ENCODE peak calls at places on chromosome 12, in six cellular contexts. C is mesothelial cell of epicardium, L is Peyer's patch, G is cardiac muscle cell, N is BE2C, Z is cardiac fibroblast. H is an unnamed sample.

GRCh38 chr12:31951008-31951407 is 8.2 kb upstream of the RESF1 start:
- DNase-seq in Z (no peak), L (peak; percentile 17), N (no peak), G (no peak), C (no peak), H (no peak)

GRCh38 chr12:4434721-4435425 is 10.7 kb downstream of the FGF6 start:
- DNase-seq in G (no peak), Z (no peak), L (peak; percentile 38), C (no peak), N (no peak), H (no peak)

GRCh38 chr12:18320036-18320617 is 58.8 kb downstream of the PIK3C2G start:
- DNase-seq in N (peak; percentile 31), G (peak; percentile 81), L (peak; percentile 56), Z (peak; percentile 83), C (no peak), H (peak; percentile 92)

GRCh38 chr12:95169368-95169767 is 47.9 kb downstream of the FGD6 start:
- DNase-seq in G (no peak), C (no peak), N (no peak), Z (peak; percentile 67), L (peak; percentile 69), H (peak; percentile 73)

GRCh38 chr12:124179936-124180605 is 114.8 kb upstream of the RFLNA start:
- DNase-seq in L (no peak), G (no peak), N (peak; percentile 1), C (no peak), Z (no peak), H (no peak)

GRCh38 chr12:66011731-66012130 is 118.8 kb downstream of the LLPH start:
- DNase-seq in Z (peak; percentile 54), N (no peak), L (no peak), C (no peak), G (no peak), H (peak; percentile 68)

GRCh38 chr12:20601668-20602280 is 93.4 kb upstream of the SLCO1C1 start:
- DNase-seq in N (no peak), G (peak; percentile 50), C (no peak), L (no peak), Z (peak; percentile 81), H (peak; percentile 80)

GRCh38 chr12:46557539-46558373 is 185.2 kb upstream of the SLC38A2 start:
- DNase-seq in C (no peak), L (no peak), G (no peak), Z (peak; percentile 29), N (no peak), H (no peak)

GRCh38 chr12:12999276-12999958 is 648 bp downstream of the HEBP1 start:
- DNase-seq in G (peak; percentile 44), Z (peak; percentile 27), N (no peak), L (peak; percentile 75), C (peak; percentile 63), H (peak; percentile 32)

GRCh38 chr12:93163260-93164036 is 214.3 kb upstream of the NUDT4 start:
- DNase-seq in N (no peak), C (no peak), G (no peak), Z (no peak), L (no peak), H (no peak)

GRCh38 chr12:116201908-116202307 is 75.6 kb downstream of the MED13L start:
- DNase-seq in L (no peak), N (no peak), Z (no peak), C (no peak), G (no peak), H (no peak)

GRCh38 chr12:51326762-51327439 is 2.9 kb upstream of the BIN2 start:
- DNase-seq in N (no peak), L (peak; percentile 52), C (no peak), Z (peak; percentile 91), G (no peak), H (peak; percentile 92)

GRCh38 chr12:65891219-65891618 is 66.9 kb downstream of the HMGA2 start:
- DNase-seq in Z (no peak), N (no peak), L (no peak), C (no peak), G (no peak), H (peak; percentile 47)

GRCh38 chr12:21769311-21769710 is 5.2 kb downstream of the KCNJ8 start:
- DNase-seq in C (no peak), G (no peak), L (no peak), N (no peak), Z (no peak), H (no peak)

GRCh38 chr12:104643921-104644669 is 187.3 kb downstream of the CHST11 start:
- DNase-seq in L (peak; percentile 65), C (no peak), Z (no peak), N (peak; percentile 61), G (no peak), H (peak; percentile 16)

GRCh38 chr12:8951744-8952143 is 2.3 kb upstream of the M6PR start:
- DNase-seq in G (no peak), C (no peak), L (no peak), N (no peak), Z (no peak), H (no peak)

GRCh38 chr12:2256453-2256852 is 203.7 kb downstream of the CACNA1C start:
- DNase-seq in L (no peak), Z (peak; percentile 70), G (no peak), N (no peak), C (no peak), H (peak; percentile 42)

GRCh38 chr12:26226629-26227375 is 31.4 kb downstream of the SSPN start:
- DNase-seq in L (peak; percentile 52), N (peak; percentile 57), G (peak; percentile 55), Z (no peak), C (peak; percentile 44), H (no peak)

GRCh38 chr12:4133636-4134433 is 139.7 kb upstream of the CCND2 start:
- DNase-seq in L (no peak), Z (no peak), N (no peak), C (no peak), G (no peak), H (no peak)

GRCh38 chr12:109717390-109718357 is 4.0 kb downstream of the FAM222A start:
- DNase-seq in N (peak; percentile 44), L (no peak), Z (no peak), G (no peak), C (no peak), H (no peak)

GRCh38 chr12:86376052-86376451 is 119.9 kb upstream of the MGAT4C start:
- DNase-seq in C (no peak), L (no peak), G (peak; percentile 24), Z (peak; percentile 7), N (peak; percentile 78), H (no peak)

GRCh38 chr12:44930972-44931600 is 55.0 kb upstream of the NELL2 start:
- DNase-seq in Z (peak; percentile 81), N (no peak), C (no peak), G (peak; percentile 89), L (no peak), H (peak; percentile 82)
- TF ChIP-seq CTCF in Z (peak; percentile 10), N (peak; percentile 43), C (peak; percentile 89), G (peak; percentile 36), L (peak; percentile 41), H (peak; percentile 35)

GRCh38 chr12:57592551-57593165 is 1.7 kb downstream of the PIP4K2C start:
- DNase-seq in Z (no peak), N (no peak), C (no peak), L (no peak), G (no peak), H (no peak)

GRCh38 chr12:57591567-57592325 is 754 bp downstream of the PIP4K2C start:
- DNase-seq in G (peak; percentile 36), Z (peak; percentile 29), L (no peak), N (peak; percentile 45), C (peak; percentile 50), H (peak; percentile 17)

GRCh38 chr12:57590536-57590891 is 478 bp upstream of the PIP4K2C start:
- DNase-seq in N (no peak), L (no peak), G (no peak), Z (no peak), C (no peak), H (no peak)

GRCh38 chr12:57593187-57593586 is 2.2 kb downstream of the PIP4K2C start:
- DNase-seq in C (no peak), N (no peak), G (no peak), L (no peak), Z (no peak), H (no peak)

GRCh38 chr12:57590892-57591566 is at the start of gene PIP4K2C:
- DNase-seq in G (peak; percentile 87), C (peak; percentile 83), L (peak; percentile 94), Z (peak; percentile 56), N (peak; percentile 73), H (peak; percentile 36)
- TF ChIP-seq CTCF in G (no peak), C (no peak), L (no peak), Z (no peak), N (no peak), H (no peak)

DNA sequence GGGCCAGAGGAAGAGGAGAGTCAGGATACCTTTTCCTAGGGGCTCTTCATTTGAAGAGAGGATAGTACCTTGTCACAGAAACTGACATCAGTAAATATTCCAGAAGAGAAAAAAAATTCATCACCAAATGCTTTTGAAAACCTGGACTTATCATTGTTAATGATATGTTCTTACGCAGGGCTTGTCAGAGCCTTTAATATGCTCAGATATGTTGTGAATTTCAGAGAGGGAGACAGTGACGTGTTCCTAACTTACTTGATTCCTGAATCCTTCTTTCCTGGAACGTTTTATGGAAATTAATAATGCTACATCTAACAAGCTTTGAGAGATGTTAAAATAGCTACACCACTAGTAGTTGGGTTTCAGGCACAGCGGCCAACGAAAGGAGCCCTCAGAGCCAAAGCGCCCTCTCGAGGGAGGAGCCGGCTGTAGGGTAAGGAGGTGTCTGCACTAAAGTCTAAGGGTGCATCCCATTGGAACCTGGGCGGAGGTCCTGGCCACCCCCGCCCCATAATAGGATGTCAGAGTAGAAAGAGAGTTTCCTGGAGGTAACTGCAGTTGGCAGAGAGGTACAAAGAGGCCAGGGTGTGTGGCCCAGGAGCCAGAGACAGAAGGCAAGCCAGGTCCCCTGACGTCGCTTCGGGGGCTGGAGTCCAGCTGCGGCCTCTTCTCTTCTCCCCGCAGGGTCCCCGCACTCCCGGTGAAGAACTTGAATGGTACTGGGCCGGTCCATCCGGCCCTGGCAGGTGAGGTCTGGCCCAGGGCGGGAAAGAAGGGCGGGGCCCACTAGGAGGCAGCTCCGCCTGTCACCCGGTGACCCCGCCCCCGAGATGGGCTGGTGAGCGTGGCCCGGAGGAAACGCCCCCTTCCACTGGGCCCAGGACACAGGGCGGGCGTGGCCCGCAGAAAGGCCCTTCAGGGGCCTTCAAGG is 36.2 kb downstream of the DTX1 start:
- DNase-seq in Z (no peak), C (no peak), G (peak; percentile 42), L (peak; percentile 77), N (no peak), H (no peak)
- TF ChIP-seq CTCF in Z (peak; percentile 15), C (no peak), G (peak; percentile 35), L (no peak), N (peak; percentile 3), H (peak; percentile 22)

DNA sequence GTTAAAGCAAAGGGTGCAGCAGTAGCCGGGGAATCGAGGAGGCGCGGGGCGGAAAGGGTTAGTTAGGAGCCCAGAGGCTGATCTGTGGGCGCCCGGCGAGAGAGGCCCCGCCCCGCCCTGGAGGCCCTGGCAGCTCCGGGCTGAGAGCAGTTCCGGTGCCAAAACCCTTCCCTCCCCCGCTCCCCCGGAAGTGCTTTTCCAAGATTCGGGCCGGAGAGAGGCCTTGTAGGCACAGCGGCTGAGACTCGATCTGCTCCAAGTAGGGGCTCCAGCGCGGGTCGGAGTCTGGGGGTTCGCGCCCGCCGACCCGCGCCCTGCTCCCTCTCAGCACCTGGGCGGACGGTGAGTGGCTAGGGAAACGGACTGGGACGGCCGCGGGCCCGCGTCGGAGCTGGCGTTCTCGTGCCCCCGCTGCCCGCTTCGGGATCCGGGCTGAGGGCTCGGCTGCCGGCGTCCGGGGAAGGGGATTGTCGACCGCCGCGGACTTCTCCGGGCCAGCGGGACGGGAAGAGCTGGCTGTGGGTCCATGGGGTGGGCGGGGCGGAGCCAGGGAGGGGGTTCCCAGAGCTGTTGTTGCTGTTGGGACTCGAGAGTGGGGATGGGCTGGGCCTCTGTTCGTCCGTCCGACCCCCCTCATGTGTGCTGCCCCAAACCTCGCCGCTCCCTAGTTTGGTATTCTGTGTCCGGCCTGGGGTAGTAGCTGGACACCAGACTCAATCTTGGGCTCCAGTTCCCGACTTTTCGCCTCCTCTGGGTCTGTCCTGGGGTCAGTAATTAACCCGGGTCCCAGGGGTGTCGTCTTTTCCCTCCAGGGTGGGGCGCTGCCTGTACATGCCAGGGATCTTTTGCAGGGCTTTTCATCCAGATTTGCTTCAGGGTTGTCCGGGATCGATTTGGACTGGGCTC is at the start of gene FRS2:
- DNase-seq in C (peak; percentile 90), L (peak; percentile 95), Z (peak; percentile 94), N (peak; percentile 94), G (peak; percentile 95), H (peak; percentile 92)
- TF ChIP-seq CTCF in C (no peak), L (no peak), Z (peak; percentile 38), N (peak; percentile 46), G (peak; percentile 37), H (peak; percentile 44)

H was measured in fibroblast of pulmonary artery.